ENCODE peak calls at places on chromosome 19, in five cellular contexts. One of them, this sample, is unnamed.

GRCh38 chr19:57075801-57076492 is 43.8 kb upstream of the USP29 start:
- DNase-seq in cardiac fibroblast: no peak
- DNase-seq in pancreas: peak; percentile 8
- DNase-seq in naive B cell: no peak
- DNase-seq in mesothelial cell of epicardium: no peak
- DNase-seq in this sample: no peak

GRCh38 chr19:49398001-49398615 is 10.1 kb downstream of the KASH5 start:
- DNase-seq in cardiac fibroblast: no peak
- DNase-seq in pancreas: no peak
- DNase-seq in naive B cell: no peak
- DNase-seq in mesothelial cell of epicardium: no peak
- DNase-seq in this sample: no peak

GRCh38 chr19:1609680-1610474 is 4.6 kb upstream of the UQCR11 start:
- DNase-seq in cardiac fibroblast: no peak
- DNase-seq in pancreas: no peak
- DNase-seq in naive B cell: no peak
- DNase-seq in mesothelial cell of epicardium: no peak
- DNase-seq in this sample: no peak

GRCh38 chr19:50896591-50897190 is 14.5 kb downstream of the KLK4 start:
- DNase-seq in cardiac fibroblast: peak; percentile 14
- DNase-seq in pancreas: peak; percentile 59
- DNase-seq in naive B cell: peak; percentile 56
- DNase-seq in mesothelial cell of epicardium: no peak
- DNase-seq in this sample: peak; percentile 6

GRCh38 chr19:53422551-53422950 is 9.2 kb upstream of the ZNF761 start:
- DNase-seq in cardiac fibroblast: no peak
- DNase-seq in pancreas: no peak
- DNase-seq in naive B cell: no peak
- DNase-seq in mesothelial cell of epicardium: no peak
- DNase-seq in this sample: no peak

GRCh38 chr19:46574533-46574932 is 26.6 kb upstream of the CALM3 start:
- DNase-seq in cardiac fibroblast: no peak
- DNase-seq in pancreas: no peak
- DNase-seq in naive B cell: no peak
- DNase-seq in mesothelial cell of epicardium: no peak
- DNase-seq in this sample: peak; percentile 8

GRCh38 chr19:15266683-15267082 is 34.4 kb upstream of the EPHX3 start:
- DNase-seq in cardiac fibroblast: no peak
- DNase-seq in pancreas: no peak
- DNase-seq in naive B cell: no peak
- DNase-seq in mesothelial cell of epicardium: no peak
- DNase-seq in this sample: no peak

GRCh38 chr19:30682576-30683536 is 310.7 kb downstream of the ZNF536 start:
- DNase-seq in cardiac fibroblast: peak; percentile 73
- DNase-seq in pancreas: peak; percentile 83
- DNase-seq in naive B cell: no peak
- DNase-seq in mesothelial cell of epicardium: peak; percentile 55
- DNase-seq in this sample: peak; percentile 84

GRCh38 chr19:6252066-6252465 is 27.7 kb downstream of the MLLT1 start:
- DNase-seq in cardiac fibroblast: no peak
- DNase-seq in pancreas: no peak
- DNase-seq in naive B cell: no peak
- DNase-seq in mesothelial cell of epicardium: no peak
- DNase-seq in this sample: no peak

GRCh38 chr19:21328402-21328801 is 808 bp downstream of the ZNF708 start:
- DNase-seq in cardiac fibroblast: no peak
- DNase-seq in pancreas: no peak
- DNase-seq in naive B cell: no peak
- DNase-seq in mesothelial cell of epicardium: no peak
- DNase-seq in this sample: peak; percentile 11

This sample was measured in EH.